ENCODE peak calls at places on chromosomes 3 and 15, in four cellular contexts. W, I, R and X are unnamed samples. For H3K4me1, the result is how much of the 10 kb centered on the place peaks cover.

GRCh38 chr3:157443873-157444770 is 7.5 kb downstream of the PTX3 start:
- DNase-seq in W (no peak), I (no peak), R (no peak), X (no peak)

GRCh38 chr3:68135145-68135544 is 480.7 kb upstream of the SUCLG2 start:
- DNase-seq in W (peak), I (no peak), R (no peak), X (no peak)

GRCh38 chr3:117853923-117854322 is 1144.3 kb downstream of the TUSC7 start:
- DNase-seq in W (no peak), I (no peak), R (no peak), X (no peak)

GRCh38 chr15:73983211-73983727 is 8.8 kb downstream of the STOML1 start:
- DNase-seq in W (no peak), I (no peak), R (peak), X (peak)

GRCh38 chr3:72255736-72256559 is 471.0 kb upstream of the PROK2 start:
- DNase-seq in W (peak), I (peak), R (peak), X (no peak)

GRCh38 chr3:52249683-52250082 is 4.1 kb downstream of the PPM1M start:
- DNase-seq in W (no peak), I (no peak), R (no peak), X (no peak)

GRCh38 chr15:37015476-37015875 is 84.9 kb downstream of the MEIS2 start:
- DNase-seq in W (no peak), I (no peak), R (no peak), X (no peak)

GRCh38 chr3:18079739-18080138 is 337.3 kb upstream of the TBC1D5 start:
- DNase-seq in W (no peak), I (no peak), R (no peak), X (no peak)

GRCh38 chr3:160577551-160578195 is 12.3 kb upstream of the KPNA4 start:
- DNase-seq in W (no peak), I (peak), R (no peak), X (no peak)

GRCh38 chr3:10570196-10570946 is 65.0 kb upstream of the ATP2B2 start:
- DNase-seq in W (peak), I (no peak), R (peak), X (no peak)

GRCh38 chr3:50610181-50610971 is 1.2 kb downstream of the CISH start:
- DNase-seq in W (peak), I (peak), R (peak), X (peak)

GRCh38 chr3:183269345-183269744 is 16.3 kb downstream of the B3GNT5 start:
- DNase-seq in W (no peak), I (no peak), R (no peak), X (no peak)

GRCh38 chr15:78276032-78276943 is 11.9 kb downstream of the DNAJA4 start:
- DNase-seq in W (no peak), I (no peak), R (no peak), X (no peak)

GRCh38 chr3:141384575-141384974 is 16.3 kb downstream of the ZBTB38 start:
- DNase-seq in W (no peak), I (no peak), R (no peak), X (no peak)

GRCh38 chr3:98032881-98033280 is 2.2 kb downstream of the GABRR3 start:
- DNase-seq in W (no peak), I (no peak), R (no peak), X (no peak)

GRCh38 chr3:101667331-101667730 is 9.6 kb downstream of the ZBTB11 start:
- DNase-seq in W (no peak), I (no peak), R (no peak), X (no peak)

GRCh38 chr3:24472358-24472757 is 22.3 kb downstream of the THRB start:
- DNase-seq in W (no peak), I (no peak), R (no peak), X (no peak)

GRCh38 chr3:42653560-42654330 is at the start of gene ZBTB47:
- DNase-seq in W (peak), I (peak), R (peak), X (peak)

GRCh38 chr15:40263036-40263754 is 19.7 kb downstream of the ANKRD63 start:
- DNase-seq in W (no peak), I (no peak), R (no peak), X (no peak)

GRCh38 chr15:68431792-68432401 is at the start of gene ITGA11:
- DNase-seq in W (peak), I (peak), R (peak), X (peak)

GRCh38 chr3:110608566-110608965 is 463.1 kb upstream of the NECTIN3 start:
- DNase-seq in W (no peak), I (no peak), R (no peak), X (no peak)

GRCh38 chr15:62475595-62475994 is 310.5 kb upstream of the C2CD4B start:
- DNase-seq in W (no peak), I (no peak), R (no peak), X (no peak)
- H3K27ac ChIP-seq in W (no peak), I (no peak), R (peak), X (peak)

GRCh38 chr15:61684749-61685467 is 375.3 kb downstream of the VPS13C start:
- DNase-seq in W (no peak), I (no peak), R (no peak), X (no peak)
- H3K4me3 ChIP-seq in W (no peak), I (no peak), R (no peak), X (no peak)

GRCh38 chr3:187737401-187738088 is 7.7 kb downstream of the BCL6 start:
- DNase-seq in W (peak), I (peak), R (peak), X (peak)
- H3K4me1 ChIP-seq in W (under half), I (under half), R (under half), X (under half)

DNA sequence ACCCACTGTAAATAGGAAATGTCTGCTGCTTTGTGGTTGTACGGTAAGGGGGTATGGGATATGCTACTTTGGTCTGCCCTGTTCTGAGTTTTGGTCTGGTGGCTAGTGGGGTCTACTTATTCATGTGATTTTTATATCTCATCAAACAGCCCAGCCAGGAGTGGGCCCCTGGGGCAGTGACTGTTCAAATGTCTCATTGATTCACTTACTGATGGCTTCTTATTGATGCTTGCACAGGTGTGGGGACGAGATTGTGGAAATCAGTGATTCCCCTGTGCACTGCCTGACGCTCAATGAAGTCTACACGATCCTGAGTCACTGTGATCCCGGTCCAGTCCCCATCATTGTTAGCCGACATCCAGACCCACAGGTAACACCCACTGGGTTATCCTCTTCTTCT is 38.5 kb downstream of the STARD5 start:
- DNase-seq in W (no peak), I (no peak), R (no peak), X (no peak)
- H3K27ac ChIP-seq in W (no peak), I (no peak), R (no peak), X (no peak)

GRCh38 chr3:100226712-100227429 is 33.9 kb upstream of the TBC1D23 start:
- DNase-seq in W (no peak), I (no peak), R (peak), X (no peak)
- H3K4me3 ChIP-seq in W (no peak), I (no peak), R (no peak), X (no peak)

DNA sequence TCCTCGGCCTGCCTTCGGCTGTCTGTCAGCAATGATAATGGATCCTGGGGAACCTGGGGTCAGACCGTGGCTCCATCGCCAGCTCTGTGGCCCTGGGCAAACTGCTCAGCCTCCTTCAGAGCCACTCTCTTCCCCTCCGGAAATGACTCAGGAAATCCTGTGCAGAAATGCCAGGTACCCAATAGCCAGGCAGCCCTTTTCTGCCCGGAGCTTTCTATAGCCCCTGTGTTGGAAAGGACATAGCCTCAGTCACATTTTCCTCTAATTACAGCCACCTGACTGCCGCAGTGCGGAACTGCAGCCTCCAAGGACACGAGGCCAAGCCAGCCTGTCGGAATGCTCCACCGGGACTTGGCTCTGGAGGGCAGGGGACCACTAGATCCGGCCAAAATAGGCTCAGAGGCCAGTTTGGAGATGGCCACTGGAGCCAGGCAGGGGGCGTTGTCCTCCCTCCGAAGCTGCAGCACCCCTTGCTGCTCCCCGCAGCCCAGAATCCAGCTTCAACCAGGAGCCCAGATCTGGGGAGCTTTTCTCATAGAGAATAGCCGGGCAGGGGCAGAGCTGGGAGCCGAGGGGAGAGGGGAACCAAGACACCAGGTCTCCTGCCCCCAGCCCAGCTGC is 11.6 kb upstream of the ZXDC start:
- DNase-seq in W (no peak), I (no peak), R (peak), X (no peak)
- H3K4me1 ChIP-seq in W (under half), I (under half), R (under half), X (under half)

DNA sequence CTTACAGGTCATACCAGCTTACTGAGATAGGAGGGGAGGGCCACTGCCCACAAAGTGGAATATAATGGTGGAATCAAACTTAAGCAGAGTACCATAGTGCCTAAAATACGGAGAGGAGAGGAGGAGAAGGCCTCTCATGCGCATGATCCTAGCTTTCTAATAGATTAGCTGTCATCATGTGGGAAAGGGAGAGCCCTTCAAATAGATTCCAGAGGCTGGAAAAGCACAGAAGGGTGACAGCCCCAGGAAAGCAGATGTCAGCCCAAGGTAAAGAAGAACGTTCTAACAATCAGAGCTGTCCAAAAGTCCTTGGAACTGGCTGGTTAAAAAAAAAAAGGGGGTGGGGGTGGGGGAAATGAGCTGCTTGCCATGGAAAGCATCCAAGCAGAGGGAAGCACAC is 10.4 kb upstream of the LMCD1 start:
- DNase-seq in W (no peak), I (no peak), R (no peak), X (no peak)
- H3K27ac ChIP-seq in W (no peak), I (no peak), R (no peak), X (peak)